ENCODE peak calls at places on chromosome 9, in seven cellular contexts. One of them, this sample, is unnamed.

GRCh38 chr9:134488251-134488900 is 153.2 kb upstream of the COL5A1 start:
- DNase-seq in naive thymus-derived CD4-positive, alpha-beta T cell: no peak
- DNase-seq in MM.1S: no peak
- DNase-seq in HCT116: no peak
- DNase-seq in tibial nerve: no peak
- DNase-seq in tibial artery: no peak
- DNase-seq in PC-9: no peak
- DNase-seq in this sample: peak; percentile 31

GRCh38 chr9:87505869-87506678 is 8.4 kb downstream of the DAPK1 start:
- DNase-seq in naive thymus-derived CD4-positive, alpha-beta T cell: no peak
- DNase-seq in MM.1S: no peak
- DNase-seq in HCT116: no peak
- DNase-seq in tibial nerve: no peak
- DNase-seq in tibial artery: no peak
- DNase-seq in PC-9: no peak
- DNase-seq in this sample: no peak

GRCh38 chr9:116149844-116150243 is 3.7 kb upstream of the PAPPA start:
- DNase-seq in naive thymus-derived CD4-positive, alpha-beta T cell: no peak
- DNase-seq in MM.1S: peak; percentile 27
- DNase-seq in HCT116: peak; percentile 22
- DNase-seq in tibial nerve: no peak
- DNase-seq in tibial artery: no peak
- DNase-seq in PC-9: no peak
- DNase-seq in this sample: no peak

GRCh38 chr9:97501972-97502221 is 431 bp downstream of the TMOD1 start:
- DNase-seq in naive thymus-derived CD4-positive, alpha-beta T cell: no peak
- DNase-seq in MM.1S: no peak
- DNase-seq in HCT116: no peak
- DNase-seq in tibial nerve: no peak
- DNase-seq in tibial artery: no peak
- DNase-seq in PC-9: no peak
- DNase-seq in this sample: no peak

GRCh38 chr9:87713278-87713989 is 12.5 kb upstream of the CTSL start:
- DNase-seq in naive thymus-derived CD4-positive, alpha-beta T cell: no peak
- DNase-seq in MM.1S: no peak
- DNase-seq in HCT116: peak; percentile 76
- DNase-seq in tibial nerve: peak; percentile 88
- DNase-seq in tibial artery: peak; percentile 95
- DNase-seq in PC-9: peak; percentile 74
- DNase-seq in this sample: no peak

GRCh38 chr9:104843644-104844226 is 79.8 kb downstream of the NIPSNAP3B start:
- DNase-seq in naive thymus-derived CD4-positive, alpha-beta T cell: no peak
- DNase-seq in MM.1S: no peak
- DNase-seq in HCT116: no peak
- DNase-seq in tibial nerve: no peak
- DNase-seq in tibial artery: no peak
- DNase-seq in PC-9: no peak
- DNase-seq in this sample: no peak

GRCh38 chr9:128479262-128479661 is 23.5 kb downstream of the ODF2 start:
- DNase-seq in naive thymus-derived CD4-positive, alpha-beta T cell: no peak
- DNase-seq in MM.1S: no peak
- DNase-seq in HCT116: no peak
- DNase-seq in tibial nerve: no peak
- DNase-seq in tibial artery: no peak
- DNase-seq in PC-9: no peak
- DNase-seq in this sample: no peak

GRCh38 chr9:108057421-108058136 is 568.0 kb upstream of the KLF4 start:
- DNase-seq in naive thymus-derived CD4-positive, alpha-beta T cell: no peak
- DNase-seq in MM.1S: no peak
- DNase-seq in HCT116: no peak
- DNase-seq in tibial nerve: no peak
- DNase-seq in tibial artery: peak; percentile 43
- DNase-seq in PC-9: peak; percentile 60
- DNase-seq in this sample: no peak

GRCh38 chr9:114811301-114811700 is 5.5 kb upstream of the TNFSF15 start:
- DNase-seq in naive thymus-derived CD4-positive, alpha-beta T cell: no peak
- DNase-seq in MM.1S: no peak
- DNase-seq in HCT116: no peak
- DNase-seq in tibial nerve: no peak
- DNase-seq in tibial artery: no peak
- DNase-seq in PC-9: no peak
- DNase-seq in this sample: no peak

GRCh38 chr9:30075451-30076199 is 2308.8 kb upstream of the ACO1 start:
- DNase-seq in naive thymus-derived CD4-positive, alpha-beta T cell: no peak
- DNase-seq in MM.1S: peak; percentile 93
- DNase-seq in HCT116: peak; percentile 55
- DNase-seq in tibial nerve: no peak
- DNase-seq in tibial artery: no peak
- DNase-seq in PC-9: no peak
- DNase-seq in this sample: no peak

GRCh38 chr9:30078195-30078594 is 2306.2 kb upstream of the ACO1 start:
- DNase-seq in naive thymus-derived CD4-positive, alpha-beta T cell: no peak
- DNase-seq in MM.1S: peak; percentile 77
- DNase-seq in HCT116: no peak
- DNase-seq in tibial nerve: no peak
- DNase-seq in tibial artery: no peak
- DNase-seq in PC-9: no peak
- DNase-seq in this sample: no peak

GRCh38 chr9:30075022-30075421 is 2309.4 kb upstream of the ACO1 start:
- DNase-seq in naive thymus-derived CD4-positive, alpha-beta T cell: no peak
- DNase-seq in MM.1S: no peak
- DNase-seq in HCT116: no peak
- DNase-seq in tibial nerve: no peak
- DNase-seq in tibial artery: no peak
- DNase-seq in PC-9: no peak
- DNase-seq in this sample: no peak
- H3K27ac ChIP-seq in naive thymus-derived CD4-positive, alpha-beta T cell: no peak overlapping the region
- H3K27ac ChIP-seq in MM.1S: peak overlapping the region; percentile 24
- H3K27ac ChIP-seq in HCT116: no peak overlapping the region
- H3K27ac ChIP-seq in tibial nerve: no peak overlapping the region
- H3K27ac ChIP-seq in tibial artery: no peak overlapping the region
- H3K27ac ChIP-seq in PC-9: no peak overlapping the region
- H3K27ac ChIP-seq in this sample: no peak overlapping the region

GRCh38 chr9:98714833-98715232 is 6.1 kb upstream of the GABBR2 start:
- DNase-seq in naive thymus-derived CD4-positive, alpha-beta T cell: no peak
- DNase-seq in MM.1S: peak; percentile 21
- DNase-seq in HCT116: no peak
- DNase-seq in tibial nerve: no peak
- DNase-seq in tibial artery: no peak
- DNase-seq in PC-9: no peak
- DNase-seq in this sample: no peak
- H3K27me3 ChIP-seq in naive thymus-derived CD4-positive, alpha-beta T cell: no peaks in the 10 kb centered on the region
- H3K27me3 ChIP-seq in MM.1S: no peaks in the 10 kb centered on the region
- H3K27me3 ChIP-seq in HCT116: peaks cover 31% of the 10 kb centered on the region
- H3K27me3 ChIP-seq in tibial nerve: no peaks in the 10 kb centered on the region
- H3K27me3 ChIP-seq in tibial artery: peaks cover 27% of the 10 kb centered on the region
- H3K27me3 ChIP-seq in PC-9: peaks cover 25% of the 10 kb centered on the region
- H3K27me3 ChIP-seq in this sample: no peaks in the 10 kb centered on the region

GRCh38 chr9:36188212-36188611 is 2.5 kb upstream of the CLTA start:
- DNase-seq in naive thymus-derived CD4-positive, alpha-beta T cell: no peak
- DNase-seq in MM.1S: no peak
- DNase-seq in HCT116: no peak
- DNase-seq in tibial nerve: no peak
- DNase-seq in tibial artery: no peak
- DNase-seq in PC-9: no peak
- DNase-seq in this sample: no peak

GRCh38 chr9:36191696-36192095 is 975 bp downstream of the CLTA start:
- DNase-seq in naive thymus-derived CD4-positive, alpha-beta T cell: no peak
- DNase-seq in MM.1S: no peak
- DNase-seq in HCT116: no peak
- DNase-seq in tibial nerve: no peak
- DNase-seq in tibial artery: no peak
- DNase-seq in PC-9: no peak
- DNase-seq in this sample: no peak

GRCh38 chr9:36191290-36191645 is 547 bp downstream of the CLTA start:
- DNase-seq in naive thymus-derived CD4-positive, alpha-beta T cell: peak; percentile 42
- DNase-seq in MM.1S: peak; percentile 60
- DNase-seq in HCT116: no peak
- DNase-seq in tibial nerve: peak; percentile 17
- DNase-seq in tibial artery: peak; percentile 34
- DNase-seq in PC-9: no peak
- DNase-seq in this sample: peak; percentile 28

GRCh38 chr9:36190388-36191289 is at the start of gene CLTA:
- DNase-seq in naive thymus-derived CD4-positive, alpha-beta T cell: peak; percentile 97
- DNase-seq in MM.1S: peak; percentile 98
- DNase-seq in HCT116: peak; percentile 98
- DNase-seq in tibial nerve: peak; percentile 97
- DNase-seq in tibial artery: peak; percentile 98
- DNase-seq in PC-9: peak; percentile 93
- DNase-seq in this sample: peak; percentile 96

GRCh38 chr9:36189978-36190377 is 743 bp upstream of the CLTA start:
- DNase-seq in naive thymus-derived CD4-positive, alpha-beta T cell: no peak
- DNase-seq in MM.1S: peak; percentile 10
- DNase-seq in HCT116: no peak
- DNase-seq in tibial nerve: no peak
- DNase-seq in tibial artery: no peak
- DNase-seq in PC-9: no peak
- DNase-seq in this sample: no peak
- H3K27ac ChIP-seq in naive thymus-derived CD4-positive, alpha-beta T cell: peak overlapping the region; percentile 91
- H3K27ac ChIP-seq in MM.1S: peak overlapping the region; percentile 64
- H3K27ac ChIP-seq in HCT116: peak overlapping the region; percentile 80
- H3K27ac ChIP-seq in tibial nerve: peak overlapping the region; percentile 96
- H3K27ac ChIP-seq in tibial artery: peak overlapping the region; percentile 92
- H3K27ac ChIP-seq in PC-9: peak overlapping the region; percentile 74
- H3K27ac ChIP-seq in this sample: peak overlapping the region; percentile 90

GRCh38 chr9:95507456-95508241 is 9.1 kb downstream of the PTCH1 start:
- DNase-seq in naive thymus-derived CD4-positive, alpha-beta T cell: peak; percentile 58
- DNase-seq in MM.1S: peak; percentile 61
- DNase-seq in HCT116: peak; percentile 63
- DNase-seq in tibial nerve: no peak
- DNase-seq in tibial artery: peak; percentile 64
- DNase-seq in PC-9: peak; percentile 71
- DNase-seq in this sample: peak; percentile 70

GRCh38 chr9:95509851-95510529 is 6.8 kb downstream of the PTCH1 start:
- DNase-seq in naive thymus-derived CD4-positive, alpha-beta T cell: no peak
- DNase-seq in MM.1S: peak; percentile 15
- DNase-seq in HCT116: no peak
- DNase-seq in tibial nerve: no peak
- DNase-seq in tibial artery: no peak
- DNase-seq in PC-9: no peak
- DNase-seq in this sample: no peak

GRCh38 chr9:95508242-95508967 is 8.4 kb downstream of the PTCH1 start:
- DNase-seq in naive thymus-derived CD4-positive, alpha-beta T cell: no peak
- DNase-seq in MM.1S: peak; percentile 30
- DNase-seq in HCT116: no peak
- DNase-seq in tibial nerve: no peak
- DNase-seq in tibial artery: no peak
- DNase-seq in PC-9: no peak
- DNase-seq in this sample: no peak

GRCh38 chr9:95510610-95511231 is 6.0 kb downstream of the PTCH1 start:
- DNase-seq in naive thymus-derived CD4-positive, alpha-beta T cell: peak; percentile 80
- DNase-seq in MM.1S: peak; percentile 88
- DNase-seq in HCT116: peak; percentile 86
- DNase-seq in tibial nerve: peak; percentile 82
- DNase-seq in tibial artery: peak; percentile 89
- DNase-seq in PC-9: peak; percentile 98
- DNase-seq in this sample: peak; percentile 88

GRCh38 chr9:95508968-95509850 is 7.6 kb downstream of the PTCH1 start:
- DNase-seq in naive thymus-derived CD4-positive, alpha-beta T cell: peak; percentile 66
- DNase-seq in MM.1S: peak; percentile 93
- DNase-seq in HCT116: peak; percentile 69
- DNase-seq in tibial nerve: peak; percentile 79
- DNase-seq in tibial artery: peak; percentile 87
- DNase-seq in PC-9: peak; percentile 83
- DNase-seq in this sample: peak; percentile 52
- H3K27me3 ChIP-seq in naive thymus-derived CD4-positive, alpha-beta T cell: no peaks in the 10 kb centered on the region
- H3K27me3 ChIP-seq in MM.1S: no peaks in the 10 kb centered on the region
- H3K27me3 ChIP-seq in HCT116: no peaks in the 10 kb centered on the region
- H3K27me3 ChIP-seq in tibial nerve: no peaks in the 10 kb centered on the region
- H3K27me3 ChIP-seq in tibial artery: no peaks in the 10 kb centered on the region
- H3K27me3 ChIP-seq in PC-9: no peaks in the 10 kb centered on the region
- H3K27me3 ChIP-seq in this sample: no peaks in the 10 kb centered on the region

GRCh38 chr9:69178583-69179011 is 4.5 kb downstream of the TJP2 start:
- DNase-seq in naive thymus-derived CD4-positive, alpha-beta T cell: no peak
- DNase-seq in MM.1S: no peak
- DNase-seq in HCT116: peak; percentile 45
- DNase-seq in tibial nerve: no peak
- DNase-seq in tibial artery: no peak
- DNase-seq in PC-9: peak; percentile 63
- DNase-seq in this sample: no peak

GRCh38 chr9:69176446-69177135 is 2.5 kb downstream of the TJP2 start:
- DNase-seq in naive thymus-derived CD4-positive, alpha-beta T cell: no peak
- DNase-seq in MM.1S: no peak
- DNase-seq in HCT116: no peak
- DNase-seq in tibial nerve: peak; percentile 55
- DNase-seq in tibial artery: peak; percentile 45
- DNase-seq in PC-9: no peak
- DNase-seq in this sample: no peak

GRCh38 chr9:69180670-69181069 is 6.6 kb downstream of the TJP2 start:
- DNase-seq in naive thymus-derived CD4-positive, alpha-beta T cell: no peak
- DNase-seq in MM.1S: no peak
- DNase-seq in HCT116: peak; percentile 83
- DNase-seq in tibial nerve: no peak
- DNase-seq in tibial artery: peak; percentile 64
- DNase-seq in PC-9: peak; percentile 86
- DNase-seq in this sample: no peak

GRCh38 chr9:69180200-69180599 is 6.1 kb downstream of the TJP2 start:
- DNase-seq in naive thymus-derived CD4-positive, alpha-beta T cell: no peak
- DNase-seq in MM.1S: no peak
- DNase-seq in HCT116: no peak
- DNase-seq in tibial nerve: no peak
- DNase-seq in tibial artery: no peak
- DNase-seq in PC-9: no peak
- DNase-seq in this sample: no peak

DNA sequence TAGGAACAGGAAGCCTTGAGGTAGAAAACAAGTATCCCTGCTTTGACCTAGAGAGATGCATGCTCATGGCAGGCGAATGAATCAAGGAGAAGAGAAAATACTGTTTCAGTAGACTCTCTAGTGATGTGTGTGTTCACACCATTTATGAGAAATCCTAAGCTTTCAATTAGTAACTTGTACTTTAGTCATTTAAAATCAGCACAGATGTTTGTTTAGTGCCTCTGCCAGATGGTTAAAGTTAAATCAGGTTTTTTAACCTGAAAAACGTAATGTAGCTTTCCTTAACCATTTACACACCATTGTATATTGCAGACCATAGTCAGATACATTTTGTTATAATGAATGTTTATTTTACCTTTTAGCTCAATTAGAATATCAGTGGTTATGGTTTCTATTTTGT is 5.0 kb downstream of the TJP2 start:
- DNase-seq in naive thymus-derived CD4-positive, alpha-beta T cell: no peak
- DNase-seq in MM.1S: no peak
- DNase-seq in HCT116: no peak
- DNase-seq in tibial nerve: no peak
- DNase-seq in tibial artery: no peak
- DNase-seq in PC-9: no peak
- DNase-seq in this sample: no peak
- H3K27ac ChIP-seq in naive thymus-derived CD4-positive, alpha-beta T cell: no peak overlapping the region
- H3K27ac ChIP-seq in MM.1S: no peak overlapping the region
- H3K27ac ChIP-seq in HCT116: peak overlapping the region; percentile 32
- H3K27ac ChIP-seq in tibial nerve: no peak overlapping the region
- H3K27ac ChIP-seq in tibial artery: no peak overlapping the region
- H3K27ac ChIP-seq in PC-9: peak overlapping the region; percentile 97
- H3K27ac ChIP-seq in this sample: no peak overlapping the region

This sample was measured in CD8-positive, alpha-beta memory T cell.